ENCODE peak calls at places on chromosomes 12 and 14, in ten cellular contexts. B, Y, G, A, W, J, Z, T, H and U are unnamed samples.

GRCh38 chr14:79411403-79412174 is 799.7 kb downstream of the DIO2 start:
- DNase-seq in Y (no peak), J (no peak), B (no peak), A (no peak), Z (no peak), G (no peak), H (no peak), W (no peak), T (no peak), U (no peak)

GRCh38 chr12:109822951-109823411 is 10.2 kb downstream of the TRPV4 start:
- DNase-seq in W (no peak), T (no peak), Z (peak; percentile 73), B (no peak), Y (peak; percentile 78), H (no peak), J (no peak), A (no peak), G (no peak), U (no peak)

GRCh38 chr12:40446385-40446784 is 221.6 kb downstream of the LRRK2 start:
- DNase-seq in A (peak; percentile 13), T (peak; percentile 24), G (no peak), Y (no peak), H (no peak), B (no peak), W (no peak), Z (peak; percentile 12), J (no peak), U (no peak)

GRCh38 chr14:21846227-21846885 is 172.7 kb upstream of the OR4E1 start:
- DNase-seq in W (no peak), T (peak; percentile 6), Y (peak; percentile 40), H (no peak), B (no peak), Z (peak; percentile 34), G (peak; percentile 23), J (peak; percentile 49), A (peak; percentile 40), U (no peak)

GRCh38 chr12:43653917-43654316 is 101.9 kb upstream of the ADAMTS20 start:
- DNase-seq in Z (no peak), J (no peak), T (peak; percentile 28), H (peak; percentile 21), G (no peak), W (no peak), Y (no peak), B (no peak), A (no peak), U (no peak)

GRCh38 chr12:10205251-10205807 is 7.3 kb upstream of the GABARAPL1 start:
- DNase-seq in W (no peak), J (no peak), T (no peak), A (no peak), H (no peak), Z (no peak), G (no peak), B (no peak), Y (no peak), U (no peak)

GRCh38 chr12:85155791-85156190 is 119.6 kb downstream of the LRRIQ1 start:
- DNase-seq in T (peak; percentile 10), G (no peak), Z (peak; percentile 4), A (no peak), W (no peak), H (no peak), B (no peak), J (no peak), Y (no peak), U (no peak)

GRCh38 chr12:127108360-127109215 is 1158.4 kb upstream of the TMEM132C start:
- DNase-seq in A (peak; percentile 80), Y (peak; percentile 54), G (peak; percentile 75), T (peak; percentile 62), Z (peak; percentile 15), J (peak; percentile 44), B (no peak), H (no peak), W (no peak), U (peak; percentile 21)

GRCh38 chr12:92550661-92551060 is 152.1 kb upstream of the PLEKHG7 start:
- DNase-seq in H (no peak), J (no peak), G (no peak), Y (no peak), W (no peak), T (no peak), Z (no peak), A (no peak), B (no peak), U (no peak)

GRCh38 chr14:65632487-65632886 is 220.0 kb downstream of the FUT8 start:
- DNase-seq in H (no peak), Y (no peak), T (no peak), G (no peak), A (no peak), W (no peak), B (no peak), J (no peak), Z (no peak), U (no peak)

GRCh38 chr14:65639216-65639615 is 226.7 kb downstream of the FUT8 start:
- DNase-seq in A (no peak), Z (peak; percentile 50), B (no peak), W (no peak), J (no peak), Y (no peak), G (no peak), H (no peak), T (no peak), U (no peak)

DNA sequence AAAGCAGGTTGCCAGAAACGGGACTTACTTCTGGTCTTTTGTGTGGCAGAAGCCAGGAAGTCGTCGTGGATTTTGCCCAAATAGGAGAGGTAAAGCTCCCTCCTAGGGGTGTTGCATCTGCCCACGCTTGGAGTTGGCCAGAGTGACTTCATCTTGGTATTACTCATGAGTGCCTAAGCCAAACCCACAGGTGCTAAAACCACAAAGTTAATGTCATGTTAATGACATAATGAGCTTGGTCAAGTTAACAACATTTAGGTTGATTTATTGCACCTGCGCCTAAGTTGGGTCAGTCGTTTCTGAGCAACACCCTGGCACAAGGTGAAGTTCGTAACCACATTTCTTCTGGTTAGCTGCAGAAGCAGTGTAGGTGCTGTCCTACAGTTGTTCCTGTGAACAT is 225.2 kb downstream of the FUT8 start:
- DNase-seq in J (no peak), B (peak; percentile 72), G (no peak), T (no peak), Z (no peak), H (no peak), W (no peak), A (no peak), Y (no peak), U (no peak)
- TF ChIP-seq EP300 in J (no peak), B (peak; percentile 80), G (no peak), T (no peak), Z (no peak), H (no peak), W (no peak), A (no peak), Y (no peak), U (no peak)

DNA sequence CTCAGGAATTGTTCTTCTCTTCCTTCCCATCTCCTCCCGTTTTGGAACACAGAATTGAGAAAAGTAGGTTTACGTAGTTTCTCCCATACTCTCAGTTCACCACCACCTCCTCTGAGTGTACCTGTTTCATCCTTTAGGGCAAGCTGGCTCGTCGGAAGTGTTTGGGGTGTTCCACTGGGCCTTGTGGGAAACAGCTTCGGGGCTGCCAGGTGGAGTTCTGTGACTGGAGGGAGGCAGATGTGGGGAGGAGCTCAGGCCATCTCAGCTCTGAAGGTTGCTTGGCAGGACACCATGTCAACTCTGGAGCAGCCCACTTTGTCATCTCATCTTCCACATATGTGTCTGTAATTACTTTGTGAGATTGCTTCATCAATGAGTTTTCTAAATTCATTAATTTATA is 53.5 kb upstream of the RD3L start:
- DNase-seq in Z (no peak), A (no peak), Y (no peak), W (no peak), T (no peak), G (no peak), B (no peak), J (no peak), H (no peak), U (no peak)
- H3K27me3 ChIP-seq in Z (peaks cover 40% of the 10 kb centered on the region), A (peaks cover 29% of the 10 kb centered on the region), Y (peaks cover 10% of the 10 kb centered on the region), W (no peaks in the 10 kb centered on the region), T (peaks cover 12% of the 10 kb centered on the region), G (no peaks in the 10 kb centered on the region), B (peaks cover 5% of the 10 kb centered on the region), J (peaks cover 34% of the 10 kb centered on the region), H (no peaks in the 10 kb centered on the region), U (no peaks in the 10 kb centered on the region)

GRCh38 chr14:60510254-60510975 is 1.5 kb downstream of the SIX6 start:
- DNase-seq in T (no peak), W (no peak), A (no peak), J (no peak), H (no peak), G (no peak), Y (no peak), Z (no peak), B (no peak), U (no peak)
- H3K4me3 ChIP-seq in T (peak overlapping the region; percentile 6), W (no peak overlapping the region), A (no peak overlapping the region), J (no peak overlapping the region), H (peak overlapping the region; percentile 25), G (no peak overlapping the region), Y (no peak overlapping the region), Z (no peak overlapping the region), B (no peak overlapping the region), U (no peak overlapping the region)

GRCh38 chr12:52643233-52644077 is 8.6 kb downstream of the KRT2 start:
- DNase-seq in W (no peak), A (no peak), Z (no peak), Y (no peak), G (no peak), J (no peak), T (no peak), B (no peak), H (peak; percentile 60), U (no peak)

GRCh38 chr12:52646613-52647012 is 5.4 kb downstream of the KRT2 start:
- DNase-seq in G (no peak), J (no peak), A (no peak), B (no peak), H (peak; percentile 42), T (no peak), W (no peak), Y (no peak), Z (no peak), U (no peak)

GRCh38 chr12:52644078-52644415 is 8.0 kb downstream of the KRT2 start:
- DNase-seq in H (peak; percentile 42), Y (no peak), T (no peak), B (no peak), A (no peak), W (no peak), G (no peak), Z (no peak), J (no peak), U (no peak)

GRCh38 chr12:52645982-52646381 is 6.0 kb downstream of the KRT2 start:
- DNase-seq in Y (no peak), G (no peak), J (no peak), H (peak; percentile 57), T (no peak), Z (no peak), B (no peak), A (peak; percentile 43), W (no peak), U (no peak)

DNA sequence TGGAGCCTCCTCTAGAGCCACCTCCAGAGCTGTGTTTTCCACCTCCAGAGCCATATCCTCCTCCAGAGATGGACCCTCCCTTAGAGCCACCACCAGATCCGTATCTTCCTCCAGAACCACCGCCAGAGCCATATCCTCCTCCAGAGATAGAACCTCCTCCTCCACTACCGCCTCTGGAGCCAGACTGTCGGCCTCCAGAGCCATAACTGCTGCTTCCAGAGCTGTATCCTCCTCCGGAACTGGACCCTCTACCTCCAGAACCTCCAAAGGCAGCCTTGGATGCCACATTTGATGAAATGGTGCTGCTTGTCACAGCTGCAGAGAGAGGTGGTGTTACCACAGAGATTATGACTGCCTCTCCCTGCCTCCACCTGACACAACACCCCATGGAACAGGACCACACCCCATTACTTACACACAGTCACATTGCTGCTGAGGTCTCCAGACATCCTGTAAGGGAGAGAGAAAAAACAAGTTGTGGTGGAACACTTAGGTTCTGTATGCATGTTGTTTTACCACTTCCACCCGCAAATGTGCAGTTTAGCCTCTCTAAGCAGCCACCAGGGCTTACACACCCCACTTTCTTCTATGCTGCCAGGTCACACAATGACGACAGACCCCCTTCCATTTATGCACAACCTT is 6.8 kb downstream of the KRT2 start:
- DNase-seq in J (no peak), A (peak; percentile 39), W (no peak), G (no peak), Z (no peak), Y (no peak), H (peak; percentile 77), T (no peak), B (no peak), U (no peak)
- TF ChIP-seq EP300 in J (no peak), A (no peak), W (no peak), G (no peak), Z (no peak), Y (no peak), H (no peak), T (no peak), B (no peak), U (no peak)